ENCODE peak calls at places on chromosome 7, in ten cellular contexts. N, G, B, X, S, W, Q, L, I and T are unnamed samples.

GRCh38 chr7:46576950-46577349 is 655.9 kb upstream of the IGFBP3 start:
- DNase-seq in L (no peak), I (no peak), G (no peak), N (no peak), W (no peak), B (peak), X (no peak), Q (no peak), S (peak), T (no peak)

GRCh38 chr7:150903627-150904026 is 51.3 kb downstream of the AOC1 start:
- DNase-seq in N (no peak), W (peak), G (no peak), L (peak), B (peak), I (peak), X (no peak), S (peak), Q (peak), T (peak)

GRCh38 chr7:101702362-101702850 is 73.3 kb upstream of the MYL10 start:
- DNase-seq in Q (no peak), G (no peak), I (no peak), W (no peak), L (no peak), X (no peak), S (no peak), N (peak), B (no peak), T (no peak)

GRCh38 chr7:117020605-117021002 is 67.3 kb downstream of the ST7 start:
- DNase-seq in L (no peak), Q (no peak), N (no peak), X (peak), W (no peak), S (no peak), B (no peak), G (no peak), I (peak), T (no peak)

GRCh38 chr7:87876759-87877234 is 504 bp downstream of the DBF4 start:
- DNase-seq in N (peak), S (peak), X (peak), G (peak), I (peak), B (peak), L (peak), Q (peak), W (peak), T (no peak)

GRCh38 chr7:47474937-47475879 is 106.7 kb downstream of the TNS3 start:
- DNase-seq in W (peak), X (peak), G (no peak), Q (peak), S (peak), L (peak), I (no peak), N (peak), B (peak), T (peak)

GRCh38 chr7:101315336-101315735 is 6.3 kb downstream of the IFT22 start:
- DNase-seq in G (peak), S (peak), L (no peak), Q (no peak), I (peak), X (peak), B (peak), W (peak), N (peak), T (no peak)

GRCh38 chr7:105399043-105399725 is 10.5 kb upstream of the SRPK2 start:
- DNase-seq in S (peak), Q (no peak), X (no peak), B (no peak), N (no peak), W (peak), G (no peak), L (no peak), I (no peak), T (peak)

GRCh38 chr7:124914298-124914697 is 15.3 kb downstream of the POT1 start:
- DNase-seq in L (no peak), N (no peak), G (no peak), W (no peak), X (no peak), I (no peak), S (no peak), Q (no peak), B (no peak), T (no peak)

GRCh38 chr7:82098410-82098809 is 328.6 kb upstream of the HGF start:
- DNase-seq in G (no peak), X (no peak), L (no peak), Q (no peak), B (no peak), I (no peak), S (no peak), N (no peak), W (no peak), T (no peak)

GRCh38 chr7:137508437-137509175 is 165.1 kb upstream of the PTN start:
- DNase-seq in B (peak), G (no peak), I (no peak), N (no peak), Q (no peak), X (no peak), S (peak), L (no peak), W (peak), T (peak)

GRCh38 chr7:44415047-44415446 is 75.4 kb downstream of the NUDCD3 start:
- DNase-seq in W (peak), N (no peak), Q (no peak), L (no peak), G (no peak), X (no peak), I (no peak), S (peak), B (peak), T (peak)

GRCh38 chr7:158101821-158102450 is 485.7 kb downstream of the PTPRN2 start:
- DNase-seq in G (no peak), X (no peak), Q (no peak), W (no peak), L (no peak), I (no peak), N (no peak), S (no peak), B (no peak), T (no peak)

GRCh38 chr7:112622159-112622715 is 141.4 kb downstream of the LSMEM1 start:
- DNase-seq in B (no peak), S (no peak), W (no peak), L (no peak), I (no peak), N (no peak), X (no peak), G (no peak), Q (no peak), T (no peak)

GRCh38 chr7:92809397-92810241 is 26.8 kb downstream of the CDK6 start:
- DNase-seq in B (peak), Q (peak), N (peak), X (peak), I (peak), S (peak), L (no peak), G (no peak), W (peak), T (peak)

GRCh38 chr7:100157334-100158228 is 942 bp downstream of the TRAPPC14 start:
- DNase-seq in Q (no peak), G (no peak), N (peak), S (peak), I (no peak), L (no peak), W (peak), X (peak), B (peak), T (no peak)

GRCh38 chr7:134885967-134886352 is 100.3 kb upstream of the AGBL3 start:
- DNase-seq in I (no peak), B (peak), Q (no peak), L (no peak), G (no peak), S (peak), N (no peak), W (peak), X (no peak), T (no peak)

GRCh38 chr7:27172823-27173411 is 1.2 kb downstream of the HOXA10 start:
- DNase-seq in B (peak), W (peak), Q (peak), N (peak), L (no peak), I (no peak), S (no peak), X (no peak), G (no peak), T (peak)

GRCh38 chr7:140726304-140726703 is 29.8 kb downstream of the NDUFB2 start:
- DNase-seq in W (peak), S (no peak), Q (no peak), G (no peak), N (no peak), I (no peak), B (no peak), X (no peak), L (no peak), T (peak)

GRCh38 chr7:90209776-90210175 is 1.8 kb upstream of the STEAP2 start:
- DNase-seq in B (no peak), I (no peak), S (peak), G (no peak), N (no peak), W (peak), L (no peak), X (no peak), Q (no peak), T (no peak)

GRCh38 chr7:13874783-13875182 is 114.7 kb downstream of the ETV1 start:
- DNase-seq in S (peak), X (no peak), L (no peak), W (peak), N (no peak), I (no peak), Q (no peak), G (no peak), B (no peak), T (no peak)

GRCh38 chr7:42198974-42199668 is 37.9 kb downstream of the GLI3 start:
- DNase-seq in X (no peak), W (peak), S (peak), B (no peak), I (no peak), L (no peak), N (no peak), Q (no peak), G (no peak), T (no peak)

GRCh38 chr7:158602905-158603772 is 15.5 kb upstream of the PTPRN2 start:
- DNase-seq in N (no peak), L (no peak), X (no peak), G (no peak), W (peak), B (peak), S (peak), Q (no peak), I (no peak), T (peak)

GRCh38 chr7:2049111-2049781 is 183.5 kb downstream of the MAD1L1 start:
- DNase-seq in X (no peak), W (no peak), Q (no peak), G (no peak), N (no peak), L (no peak), B (no peak), S (no peak), I (no peak), T (no peak)

GRCh38 chr7:140541513-140542192 is 62.3 kb upstream of the MKRN1 start:
- DNase-seq in G (no peak), N (peak), X (peak), Q (peak), W (peak), S (peak), I (no peak), B (peak), L (no peak), T (peak)